ENCODE peak calls at places on chromosomes 12 and 14, in four cellular contexts. One of them, this sample, is unnamed.

GRCh38 chr14:64508215-64508776 is 3.7 kb downstream of the ZBTB1 start:
- DNase-seq in K562: no peak
- DNase-seq in GM12891: no peak
- DNase-seq in HepG2: no peak
- DNase-seq in this sample: no peak

GRCh38 chr14:78278464-78278863 is 108.3 kb downstream of the NRXN3 start:
- DNase-seq in K562: no peak
- DNase-seq in GM12891: no peak
- DNase-seq in HepG2: no peak
- DNase-seq in this sample: no peak

GRCh38 chr12:105355752-105356151 is 25.3 kb downstream of the C12orf75 start:
- DNase-seq in K562: no peak
- DNase-seq in GM12891: no peak
- DNase-seq in HepG2: peak; percentile 59
- DNase-seq in this sample: no peak

GRCh38 chr12:109998904-109999648 is at the start of gene ANKRD13A:
- DNase-seq in K562: peak; percentile 94
- DNase-seq in GM12891: peak; percentile 71
- DNase-seq in HepG2: peak; percentile 87
- DNase-seq in this sample: peak; percentile 66

GRCh38 chr12:6230321-6231110 is 30.3 kb downstream of the CD9 start:
- DNase-seq in K562: no peak
- DNase-seq in GM12891: peak; percentile 58
- DNase-seq in HepG2: peak; percentile 92
- DNase-seq in this sample: peak; percentile 53

GRCh38 chr14:103846569-103847438 is 571 bp downstream of the PPP1R13B start:
- DNase-seq in K562: no peak
- DNase-seq in GM12891: peak; percentile 53
- DNase-seq in HepG2: no peak
- DNase-seq in this sample: no peak

GRCh38 chr12:130764073-130764472 is 48.0 kb upstream of the RIMBP2 start:
- DNase-seq in K562: no peak
- DNase-seq in GM12891: no peak
- DNase-seq in HepG2: no peak
- DNase-seq in this sample: no peak

GRCh38 chr14:59275668-59276067 is 87.2 kb downstream of the DAAM1 start:
- DNase-seq in K562: peak; percentile 10
- DNase-seq in GM12891: peak; percentile 15
- DNase-seq in HepG2: peak; percentile 66
- DNase-seq in this sample: no peak

GRCh38 chr12:12715459-12716150 is 1.6 kb upstream of the CDKN1B start:
- DNase-seq in K562: no peak
- DNase-seq in GM12891: no peak
- DNase-seq in HepG2: no peak
- DNase-seq in this sample: no peak

GRCh38 chr14:67557656-67558055 is 24.6 kb downstream of the PLEKHH1 start:
- DNase-seq in K562: no peak
- DNase-seq in GM12891: no peak
- DNase-seq in HepG2: no peak
- DNase-seq in this sample: no peak

GRCh38 chr12:56694161-56694560 is 6.1 kb upstream of the PTGES3 start:
- DNase-seq in K562: no peak
- DNase-seq in GM12891: no peak
- DNase-seq in HepG2: no peak
- DNase-seq in this sample: no peak

GRCh38 chr14:90344920-90345557 is 13.3 kb upstream of the NRDE2 start:
- DNase-seq in K562: no peak
- DNase-seq in GM12891: no peak
- DNase-seq in HepG2: no peak
- DNase-seq in this sample: no peak

GRCh38 chr12:57694459-57695019 is 607 bp downstream of the OS9 start:
- DNase-seq in K562: peak; percentile 24
- DNase-seq in GM12891: no peak
- DNase-seq in HepG2: no peak
- DNase-seq in this sample: no peak

GRCh38 chr12:80598004-80598606 is 109.3 kb upstream of the MYF6 start:
- DNase-seq in K562: no peak
- DNase-seq in GM12891: no peak
- DNase-seq in HepG2: peak; percentile 20
- DNase-seq in this sample: no peak

GRCh38 chr12:11702959-11703358 is 53.5 kb downstream of the ETV6 start:
- DNase-seq in K562: no peak
- DNase-seq in GM12891: no peak
- DNase-seq in HepG2: no peak
- DNase-seq in this sample: no peak

GRCh38 chr12:4270016-4270669 is 3.4 kb upstream of the CCND2 start:
- DNase-seq in K562: peak; percentile 25
- DNase-seq in GM12891: no peak
- DNase-seq in HepG2: no peak
- DNase-seq in this sample: no peak

GRCh38 chr12:124036117-124037109 is 63.4 kb downstream of the ZNF664 start:
- DNase-seq in K562: peak; percentile 61
- DNase-seq in GM12891: peak; percentile 45
- DNase-seq in HepG2: peak; percentile 15
- DNase-seq in this sample: peak; percentile 34

GRCh38 chr14:67837011-67837624 is 17.5 kb downstream of the RAD51B start:
- DNase-seq in K562: peak; percentile 19
- DNase-seq in GM12891: no peak
- DNase-seq in HepG2: peak; percentile 74
- DNase-seq in this sample: no peak

GRCh38 chr14:101630056-101630960 is 69.0 kb downstream of the DIO3 start:
- DNase-seq in K562: no peak
- DNase-seq in GM12891: no peak
- DNase-seq in HepG2: no peak
- DNase-seq in this sample: no peak

GRCh38 chr12:95739561-95740313 is 50.8 kb downstream of the NTN4 start:
- DNase-seq in K562: no peak
- DNase-seq in GM12891: no peak
- DNase-seq in HepG2: no peak
- DNase-seq in this sample: no peak

GRCh38 chr12:95738024-95738611 is 52.4 kb downstream of the NTN4 start:
- DNase-seq in K562: no peak
- DNase-seq in GM12891: no peak
- DNase-seq in HepG2: peak; percentile 84
- DNase-seq in this sample: no peak

GRCh38 chr12:95741635-95742034 is 48.9 kb downstream of the NTN4 start:
- DNase-seq in K562: no peak
- DNase-seq in GM12891: no peak
- DNase-seq in HepG2: no peak
- DNase-seq in this sample: no peak

GRCh38 chr12:95740751-95741150 is 49.8 kb downstream of the NTN4 start:
- DNase-seq in K562: no peak
- DNase-seq in GM12891: no peak
- DNase-seq in HepG2: no peak
- DNase-seq in this sample: no peak

GRCh38 chr12:95742586-95742985 is 48.0 kb downstream of the NTN4 start:
- DNase-seq in K562: no peak
- DNase-seq in GM12891: no peak
- DNase-seq in HepG2: no peak
- DNase-seq in this sample: no peak
- TF ChIP-seq TAF1 in K562: no peak
- TF ChIP-seq TAF1 in GM12891: no peak
- TF ChIP-seq TAF1 in HepG2: no peak
- TF ChIP-seq TAF1 in this sample: no peak

GRCh38 chr14:24439830-24440605 is 2.6 kb downstream of the SDR39U1 start:
- DNase-seq in K562: no peak
- DNase-seq in GM12891: no peak
- DNase-seq in HepG2: no peak
- DNase-seq in this sample: no peak

GRCh38 chr14:24439257-24439656 is 3.3 kb downstream of the SDR39U1 start:
- DNase-seq in K562: no peak
- DNase-seq in GM12891: no peak
- DNase-seq in HepG2: no peak
- DNase-seq in this sample: no peak

GRCh38 chr14:24437736-24438067 is 4.9 kb downstream of the SDR39U1 start:
- DNase-seq in K562: no peak
- DNase-seq in GM12891: no peak
- DNase-seq in HepG2: no peak
- DNase-seq in this sample: no peak

GRCh38 chr14:24437020-24437735 is 5.4 kb downstream of the SDR39U1 start:
- DNase-seq in K562: no peak
- DNase-seq in GM12891: no peak
- DNase-seq in HepG2: no peak
- DNase-seq in this sample: no peak

GRCh38 chr14:24438198-24439095 is 4.1 kb downstream of the SDR39U1 start:
- DNase-seq in K562: no peak
- DNase-seq in GM12891: no peak
- DNase-seq in HepG2: no peak
- DNase-seq in this sample: no peak
- TF ChIP-seq POLR2A in K562: no peak
- TF ChIP-seq POLR2A in GM12891: peak; percentile 49
- TF ChIP-seq POLR2A in HepG2: no peak
- TF ChIP-seq POLR2A in this sample: peak; percentile 52

DNA sequence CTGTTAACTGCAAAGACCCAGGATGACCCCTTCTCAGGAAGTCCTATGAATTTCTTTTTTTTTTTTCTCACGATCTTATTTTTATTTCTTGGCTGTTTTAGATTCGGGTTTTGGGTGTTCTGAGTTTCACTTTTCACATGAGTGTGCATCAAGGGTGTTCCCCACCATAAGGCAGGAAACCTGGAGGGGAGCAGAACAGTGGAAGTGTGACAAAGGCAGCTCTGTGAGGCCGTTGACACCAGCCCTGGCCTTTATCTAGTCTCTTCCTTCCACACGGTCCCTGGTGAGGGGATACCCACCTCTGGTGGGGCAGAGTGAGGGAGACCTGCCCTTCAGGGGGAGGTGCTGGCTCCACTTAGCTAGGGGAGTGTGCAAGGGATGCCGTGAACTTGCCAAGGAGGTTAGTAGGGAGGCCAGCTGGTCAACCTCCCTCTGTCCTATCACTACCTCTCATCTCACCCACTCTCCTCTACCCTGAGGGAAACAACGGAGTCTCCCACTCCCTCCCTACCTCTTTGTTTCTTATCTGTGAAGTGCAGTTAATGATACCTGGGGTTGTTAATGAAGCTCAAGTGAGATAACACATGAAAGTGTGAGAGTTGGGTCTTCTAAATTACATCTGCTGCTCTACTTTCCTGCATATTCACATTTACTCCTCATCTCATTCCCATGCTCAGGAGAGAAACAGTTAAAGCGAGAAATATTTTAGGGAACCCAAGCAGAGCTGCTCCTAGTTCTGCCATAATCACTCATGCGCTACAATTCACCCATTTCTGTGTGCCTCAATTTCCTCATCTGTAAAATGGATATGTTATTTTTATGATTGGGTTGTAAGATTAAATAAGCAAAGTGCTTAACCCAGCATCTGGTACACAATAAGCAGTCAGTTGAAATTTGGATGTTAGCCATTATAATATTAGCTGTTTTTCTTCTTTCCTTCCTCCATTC is 4.4 kb upstream of the GALNT6 start:
- DNase-seq in K562: peak; percentile 79
- DNase-seq in GM12891: no peak
- DNase-seq in HepG2: no peak
- DNase-seq in this sample: no peak
- TF ChIP-seq POLR2AphosphoS5 in K562: peak; percentile 64
- TF ChIP-seq POLR2AphosphoS5 in GM12891: peak; percentile 31
- TF ChIP-seq POLR2AphosphoS5 in HepG2: no peak
- TF ChIP-seq POLR2AphosphoS5 in this sample: peak; percentile 45

GRCh38 chr14:52458721-52459085 is 93.6 kb downstream of the TXNDC16 start:
- DNase-seq in K562: no peak
- DNase-seq in GM12891: no peak
- DNase-seq in HepG2: no peak
- DNase-seq in this sample: no peak

DNA sequence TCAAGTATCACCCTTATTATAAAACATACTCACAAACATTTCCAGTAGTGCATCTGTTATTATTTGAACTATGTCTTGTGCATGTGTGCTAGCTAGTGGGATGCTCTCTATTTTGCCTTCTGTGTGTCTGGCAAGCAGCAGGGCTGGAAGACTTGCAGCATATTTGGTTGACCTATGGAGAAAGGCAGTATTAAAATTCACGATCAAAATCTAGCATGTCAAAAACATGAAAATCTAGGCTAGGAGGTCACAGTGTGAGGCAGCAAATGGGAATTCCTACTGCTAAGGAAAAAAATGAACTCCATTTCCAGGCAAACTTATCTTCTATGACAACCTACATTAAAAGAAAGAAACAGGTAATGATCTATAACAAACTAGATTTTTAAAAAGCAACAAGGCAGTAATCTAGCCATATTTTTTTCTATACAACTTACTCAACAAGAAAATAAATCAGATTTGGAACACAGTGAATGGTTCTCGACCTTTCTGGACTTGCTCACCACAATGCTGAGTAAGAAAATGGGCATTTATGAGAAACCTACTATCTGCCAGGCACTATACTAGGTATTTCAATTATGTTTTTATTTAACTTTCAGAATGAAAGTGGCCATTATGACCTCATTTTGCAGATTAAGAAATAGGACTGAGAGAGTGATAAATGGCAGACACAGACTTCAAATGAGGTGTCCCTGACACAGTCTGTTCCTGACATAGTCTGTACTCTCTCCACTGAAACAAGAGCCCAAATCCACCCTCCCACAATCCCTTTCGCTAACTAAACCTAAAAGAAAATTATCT is 96.8 kb downstream of the TXNDC16 start:
- DNase-seq in K562: no peak
- DNase-seq in GM12891: no peak
- DNase-seq in HepG2: no peak
- DNase-seq in this sample: no peak
- TF ChIP-seq TAF1 in K562: no peak
- TF ChIP-seq TAF1 in GM12891: no peak
- TF ChIP-seq TAF1 in HepG2: no peak
- TF ChIP-seq TAF1 in this sample: no peak

This sample was measured in GM12892.